ENCODE peak calls at places on chromosomes 4 and X, in eight cellular contexts. P, K, D, Y, B, U, W and G are unnamed samples.

GRCh38 chr4:158722291-158722916 is 792 bp downstream of the PPID start:
- DNase-seq in P (no peak), U (no peak), K (peak), B (peak), W (peak), Y (peak), D (no peak), G (peak)

GRCh38 chrX:136839196-136839595 is 41.3 kb downstream of the RBMX start:
- DNase-seq in W (no peak), K (no peak), Y (peak), P (no peak), D (no peak), B (no peak), U (no peak), G (no peak)

GRCh38 chrX:18833071-18833731 is 125.8 kb downstream of the PPEF1 start:
- DNase-seq in B (no peak), P (peak), D (no peak), Y (peak), K (no peak), U (no peak), W (peak), G (no peak)

GRCh38 chrX:45011131-45011530 is 138.1 kb downstream of the KDM6A start:
- DNase-seq in K (no peak), D (no peak), W (peak), B (no peak), U (no peak), Y (peak), P (no peak), G (peak)

GRCh38 chrX:7689791-7690412 is 153.1 kb upstream of the VCX start:
- DNase-seq in K (no peak), Y (no peak), U (no peak), W (no peak), P (no peak), B (no peak), D (no peak), G (no peak)

GRCh38 chrX:68060506-68061205 is 372.6 kb downstream of the OPHN1 start:
- DNase-seq in U (peak), B (no peak), W (no peak), D (no peak), Y (peak), K (no peak), P (no peak), G (no peak)

GRCh38 chr4:76011700-76012387 is 4.5 kb upstream of the CXCL9 start:
- DNase-seq in U (no peak), Y (peak), K (no peak), W (peak), P (peak), B (no peak), D (no peak), G (peak)

GRCh38 chr4:42816189-42816588 is 76.3 kb upstream of the GRXCR1 start:
- DNase-seq in W (no peak), Y (no peak), P (no peak), B (no peak), D (no peak), U (no peak), K (no peak), G (no peak)

GRCh38 chr4:147786031-147786430 is 54.1 kb downstream of the ARHGAP10 start:
- DNase-seq in U (no peak), K (peak), Y (no peak), B (no peak), W (no peak), P (no peak), D (no peak), G (no peak)

GRCh38 chrX:123860506-123860840 is 620 bp downstream of the XIAP start:
- DNase-seq in Y (peak), W (no peak), P (no peak), K (no peak), U (no peak), B (peak), D (no peak), G (peak)

GRCh38 chr4:5433196-5433595 is 275.2 kb downstream of the EVC2 start:
- DNase-seq in B (no peak), D (no peak), K (no peak), W (no peak), Y (no peak), P (no peak), U (no peak), G (no peak)

GRCh38 chr4:102715057-102715456 is 45.7 kb downstream of the MANBA start:
- DNase-seq in U (no peak), P (no peak), Y (peak), K (no peak), W (peak), D (no peak), B (no peak), G (no peak)

GRCh38 chr4:133146574-133147198 is 2.4 kb upstream of the PCDH10 start:
- DNase-seq in W (peak), P (peak), D (no peak), Y (peak), K (peak), U (no peak), B (no peak), G (peak)

GRCh38 chr4:184282895-184283654 is 65.4 kb upstream of the ENPP6 start:
- DNase-seq in Y (no peak), W (no peak), U (no peak), K (no peak), B (peak), D (no peak), P (no peak), G (no peak)

GRCh38 chr4:8615366-8615765 is 22.8 kb downstream of the CPZ start:
- DNase-seq in D (no peak), K (no peak), B (no peak), P (peak), U (no peak), Y (no peak), W (no peak), G (no peak)

GRCh38 chrX:111264397-111264796 is 5.9 kb downstream of the CAPN6 start:
- DNase-seq in K (no peak), D (no peak), U (no peak), W (no peak), B (no peak), P (no peak), Y (no peak), G (no peak)

GRCh38 chrX:45165726-45166125 is 35.0 kb downstream of the DIPK2B start:
- DNase-seq in P (no peak), Y (no peak), W (no peak), U (no peak), B (no peak), K (no peak), D (no peak), G (no peak)

GRCh38 chrX:14497184-14497666 is 32.1 kb upstream of the GLRA2 start:
- DNase-seq in W (peak), U (no peak), B (no peak), K (no peak), D (no peak), P (no peak), Y (peak), G (no peak)

GRCh38 chr4:7710126-7710525 is 229.5 kb downstream of the AFAP1 start:
- DNase-seq in Y (no peak), B (no peak), D (no peak), W (no peak), U (no peak), K (no peak), P (no peak), G (no peak)

GRCh38 chr4:147360301-147360700 is 120.6 kb upstream of the EDNRA start:
- DNase-seq in Y (peak), P (no peak), K (no peak), W (peak), D (no peak), B (no peak), U (no peak), G (peak)

GRCh38 chrX:31213941-31214340 is 142.1 kb upstream of the FTHL17 start:
- DNase-seq in K (peak), Y (peak), P (no peak), W (peak), B (no peak), U (no peak), D (no peak), G (no peak)

GRCh38 chr4:146648384-146648783 is 9.7 kb downstream of the POU4F2 start:
- DNase-seq in P (no peak), U (no peak), B (no peak), K (no peak), Y (no peak), W (no peak), D (no peak), G (no peak)

GRCh38 chr4:68368566-68369473 is 18.9 kb upstream of the YTHDC1 start:
- DNase-seq in P (no peak), Y (peak), W (peak), B (no peak), D (no peak), K (no peak), U (no peak), G (peak)

GRCh38 chrX:100413231-100413630 is 3.2 kb upstream of the PCDH19 start:
- DNase-seq in Y (peak), W (peak), U (peak), K (peak), B (peak), P (no peak), D (no peak), G (peak)

DNA sequence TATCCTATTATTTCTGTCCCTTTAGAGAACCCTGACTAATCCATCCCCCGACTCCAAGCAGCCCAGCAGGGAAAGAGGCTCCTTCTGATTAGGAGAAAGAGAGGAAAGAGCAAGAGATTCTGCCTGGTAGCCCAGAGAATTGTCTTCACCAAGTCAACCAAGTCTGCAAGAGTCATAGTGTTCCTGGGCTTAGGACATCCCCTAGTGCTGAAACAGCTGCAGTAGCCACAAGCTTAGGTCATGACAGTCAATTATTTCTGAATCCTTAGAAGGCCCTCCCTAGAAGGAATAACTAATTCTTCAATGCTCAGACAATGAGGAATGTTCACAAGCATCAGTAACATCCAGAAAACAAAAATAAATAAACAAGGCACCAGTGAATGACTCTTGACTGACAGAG is 480.3 kb upstream of the GRIA3 start:
- DNase-seq in B (no peak), Y (peak), K (no peak), P (no peak), D (no peak), W (peak), U (no peak), G (peak)
- TF ChIP-seq CTCF in B (no peak), Y (peak), K (no peak), P (no peak), D (no peak), W (peak), U (peak), G (peak)

GRCh38 chr4:16505726-16506125 is 279.5 kb upstream of the TAPT1 start:
- DNase-seq in P (no peak), K (peak), W (peak), B (no peak), U (no peak), D (no peak), Y (peak), G (peak)
- TF ChIP-seq CTCF in P (peak), K (peak), W (peak), B (no peak), U (peak), D (no peak), Y (peak), G (peak)

DNA sequence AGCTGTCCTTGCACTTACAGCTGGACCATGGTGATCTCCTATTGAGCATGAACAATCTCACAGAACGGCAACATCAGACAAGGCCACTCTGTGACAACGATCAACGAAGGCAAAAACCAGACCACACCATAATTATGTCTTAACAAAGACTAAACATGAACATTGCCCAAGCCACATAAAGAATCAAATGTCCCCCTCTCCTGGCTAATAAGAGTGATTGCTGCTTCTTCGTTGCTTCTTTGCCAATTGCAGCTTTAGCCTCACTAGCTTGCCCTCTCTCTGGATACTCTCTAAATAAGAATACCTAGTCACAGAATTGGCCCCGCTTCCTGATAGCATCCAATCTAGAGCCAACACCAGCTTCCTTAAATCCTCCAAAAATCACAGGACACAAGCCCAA is 41.5 kb upstream of the PGRMC1 start:
- DNase-seq in W (peak), P (no peak), K (peak), B (no peak), D (no peak), U (no peak), Y (peak), G (peak)
- TF ChIP-seq CTCF in W (peak), P (peak), K (peak), B (no peak), D (no peak), U (peak), Y (peak), G (peak)

GRCh38 chrX:153580700-153581386 is 18.1 kb downstream of the CCNQ start:
- DNase-seq in D (no peak), B (no peak), P (no peak), W (no peak), K (peak), U (no peak), Y (no peak), G (no peak)
- TF ChIP-seq CTCF in D (no peak), B (no peak), P (peak), W (peak), K (no peak), U (peak), Y (no peak), G (peak)

DNA sequence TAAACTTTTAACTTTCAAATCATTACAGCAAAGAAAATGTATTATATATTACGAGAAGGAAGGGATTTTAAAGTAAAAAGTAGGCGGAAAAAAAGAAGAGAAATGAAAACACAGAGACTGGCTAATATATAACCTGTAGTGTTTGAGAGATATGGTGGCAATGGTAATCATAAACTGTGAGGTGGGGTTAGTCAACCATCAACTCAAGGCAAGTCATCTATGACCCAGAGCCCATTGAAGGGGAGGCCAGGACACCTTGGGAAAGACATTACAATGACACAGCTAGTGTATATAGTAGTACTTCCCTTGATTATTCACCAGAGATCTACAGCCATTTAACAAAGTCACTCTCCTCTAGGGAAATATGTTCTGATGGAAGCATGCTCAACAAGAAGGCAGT is 423.9 kb upstream of the PITX2 start:
- DNase-seq in U (no peak), D (no peak), B (no peak), Y (no peak), P (no peak), K (no peak), W (no peak), G (no peak)
- TF ChIP-seq CTCF in U (no peak), D (no peak), B (no peak), Y (no peak), P (no peak), K (no peak), W (no peak), G (no peak)

DNA sequence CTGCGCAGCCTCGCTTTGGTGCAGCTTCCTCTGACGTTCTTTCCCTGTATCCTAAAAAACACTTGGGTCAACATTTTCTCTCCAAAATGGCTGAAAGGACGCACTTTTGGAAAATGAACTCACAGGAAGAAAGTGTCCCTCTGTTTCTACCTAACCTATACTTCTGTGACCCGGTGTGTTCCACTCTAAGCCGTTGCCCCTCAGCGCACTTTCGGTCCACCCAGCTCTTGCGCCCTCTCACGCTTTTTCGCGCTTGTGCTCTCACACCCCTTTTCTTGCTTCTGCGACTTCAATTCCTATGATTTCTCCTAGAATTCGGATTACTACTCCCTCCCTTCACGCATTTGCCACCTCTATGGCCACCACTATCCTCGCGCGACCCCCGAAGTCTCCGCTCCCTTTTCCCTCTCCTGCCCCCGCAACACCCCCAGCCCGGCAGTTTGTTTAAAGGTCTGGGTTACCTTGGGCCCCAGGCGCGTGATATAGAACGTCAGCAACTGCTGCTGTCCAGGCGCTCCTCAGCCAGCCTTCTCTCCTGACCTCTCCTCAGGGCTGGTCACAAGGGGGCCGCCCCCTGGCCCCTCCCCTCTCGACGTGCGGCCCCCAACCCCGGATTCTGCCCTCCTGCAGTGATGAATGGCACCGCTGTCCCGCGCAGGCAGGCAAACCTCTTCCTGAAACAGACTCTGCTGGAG is at the start of gene USP51:
- DNase-seq in Y (peak), D (peak), U (no peak), B (peak), K (peak), W (peak), P (peak), G (no peak)
- TF ChIP-seq CTCF in Y (no peak), D (no peak), U (no peak), B (no peak), K (no peak), W (peak), P (no peak), G (peak)

GRCh38 chr4:168514249-168514852 is 17.5 kb downstream of the PALLD start:
- DNase-seq in U (no peak), D (no peak), W (peak), B (no peak), K (peak), Y (peak), P (no peak), G (peak)
- TF ChIP-seq CTCF in U (peak), D (peak), W (peak), B (peak), K (peak), Y (peak), P (peak), G (peak)